ENCODE peak calls at places on chromosome X, in four cellular contexts. One of them, this sample, is unnamed.

GRCh38 chrX:31280580-31280979 is 208.7 kb upstream of the FTHL17 start:
- DNase-seq in CD8-positive, alpha-beta T cell: no peak
- DNase-seq in upper lobe of left lung: no peak
- DNase-seq in GM23248: no peak
- DNase-seq in this sample: no peak

GRCh38 chrX:64187762-64188150 is 17.8 kb downstream of the AMER1 start:
- DNase-seq in CD8-positive, alpha-beta T cell: no peak
- DNase-seq in upper lobe of left lung: no peak
- DNase-seq in GM23248: no peak
- DNase-seq in this sample: no peak

GRCh38 chrX:48521353-48522243 is at the start of gene EBP:
- DNase-seq in CD8-positive, alpha-beta T cell: peak; percentile 85
- DNase-seq in upper lobe of left lung: peak; percentile 96
- DNase-seq in GM23248: peak; percentile 91
- DNase-seq in this sample: peak; percentile 91

GRCh38 chrX:25003066-25003849 is 12.5 kb downstream of the ARX start:
- DNase-seq in CD8-positive, alpha-beta T cell: no peak
- DNase-seq in upper lobe of left lung: peak; percentile 32
- DNase-seq in GM23248: no peak
- DNase-seq in this sample: no peak

GRCh38 chrX:33307954-33308353 is 96.6 kb upstream of the DMD start:
- DNase-seq in CD8-positive, alpha-beta T cell: no peak
- DNase-seq in upper lobe of left lung: no peak
- DNase-seq in GM23248: no peak
- DNase-seq in this sample: no peak

GRCh38 chrX:71282514-71283408 is 674 bp upstream of the NONO start:
- DNase-seq in CD8-positive, alpha-beta T cell: peak; percentile 9
- DNase-seq in upper lobe of left lung: no peak
- DNase-seq in GM23248: peak; percentile 73
- DNase-seq in this sample: peak; percentile 37

GRCh38 chrX:20071511-20072079 is 45.1 kb downstream of the MAP7D2 start:
- DNase-seq in CD8-positive, alpha-beta T cell: no peak
- DNase-seq in upper lobe of left lung: no peak
- DNase-seq in GM23248: no peak
- DNase-seq in this sample: no peak

GRCh38 chrX:10579753-10580060 is 40.7 kb downstream of the MID1 start:
- DNase-seq in CD8-positive, alpha-beta T cell: no peak
- DNase-seq in upper lobe of left lung: no peak
- DNase-seq in GM23248: peak; percentile 52
- DNase-seq in this sample: no peak

GRCh38 chrX:107684956-107685385 is 56.7 kb downstream of the PRPS1 start:
- DNase-seq in CD8-positive, alpha-beta T cell: no peak
- DNase-seq in upper lobe of left lung: no peak
- DNase-seq in GM23248: no peak
- DNase-seq in this sample: no peak

GRCh38 chrX:107731831-107732502 is 43.6 kb downstream of the TSC22D3 start:
- DNase-seq in CD8-positive, alpha-beta T cell: no peak
- DNase-seq in upper lobe of left lung: no peak
- DNase-seq in GM23248: peak; percentile 70
- DNase-seq in this sample: no peak

GRCh38 chrX:35682481-35682880 is 115.7 kb upstream of the MAGEB16 start:
- DNase-seq in CD8-positive, alpha-beta T cell: no peak
- DNase-seq in upper lobe of left lung: no peak
- DNase-seq in GM23248: no peak
- DNase-seq in this sample: no peak

GRCh38 chrX:74179071-74179470 is 124.9 kb upstream of the ZCCHC13 start:
- DNase-seq in CD8-positive, alpha-beta T cell: no peak
- DNase-seq in upper lobe of left lung: no peak
- DNase-seq in GM23248: peak; percentile 39
- DNase-seq in this sample: no peak

GRCh38 chrX:118745570-118745969 is 18.2 kb downstream of the IL13RA1 start:
- DNase-seq in CD8-positive, alpha-beta T cell: no peak
- DNase-seq in upper lobe of left lung: no peak
- DNase-seq in GM23248: peak; percentile 30
- DNase-seq in this sample: no peak
- H3K27ac ChIP-seq in CD8-positive, alpha-beta T cell: no peak overlapping the region
- H3K27ac ChIP-seq in upper lobe of left lung: no peak overlapping the region
- H3K27ac ChIP-seq in GM23248: no peak overlapping the region
- H3K27ac ChIP-seq in this sample: no peak overlapping the region

DNA sequence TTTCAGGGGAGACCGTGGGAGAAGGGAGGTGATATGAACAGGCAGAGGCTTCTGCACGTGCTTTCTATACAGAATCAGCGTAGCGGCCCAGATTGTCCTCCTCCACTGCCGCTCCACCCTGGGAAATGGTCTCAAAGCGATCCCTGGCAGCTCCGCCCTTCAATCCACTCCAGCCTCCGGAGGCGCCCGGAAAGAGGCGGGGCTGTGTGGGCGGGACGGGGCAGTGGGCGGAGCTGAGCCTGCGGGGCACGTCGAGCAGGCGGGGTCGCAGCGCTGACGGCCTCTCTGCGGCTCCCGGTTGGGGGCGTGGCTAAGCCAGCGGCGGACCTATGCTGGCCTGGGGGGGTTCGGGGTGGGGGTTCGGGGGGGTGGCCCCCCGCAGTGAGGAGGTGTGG is 210 bp upstream of the SMIM10L2A start:
- DNase-seq in CD8-positive, alpha-beta T cell: peak; percentile 73
- DNase-seq in upper lobe of left lung: peak; percentile 97
- DNase-seq in GM23248: peak; percentile 41
- DNase-seq in this sample: peak; percentile 82
- H3K27ac ChIP-seq in CD8-positive, alpha-beta T cell: no peak overlapping the region
- H3K27ac ChIP-seq in upper lobe of left lung: no peak overlapping the region
- H3K27ac ChIP-seq in GM23248: no peak overlapping the region
- H3K27ac ChIP-seq in this sample: no peak overlapping the region

GRCh38 chrX:21933077-21933476 is 7.4 kb upstream of the SMS start:
- DNase-seq in CD8-positive, alpha-beta T cell: no peak
- DNase-seq in upper lobe of left lung: no peak
- DNase-seq in GM23248: no peak
- DNase-seq in this sample: no peak
- H3K27ac ChIP-seq in CD8-positive, alpha-beta T cell: no peak overlapping the region
- H3K27ac ChIP-seq in upper lobe of left lung: no peak overlapping the region
- H3K27ac ChIP-seq in GM23248: peak overlapping the region; percentile 95
- H3K27ac ChIP-seq in this sample: no peak overlapping the region

GRCh38 chrX:69137371-69137881 is 27.8 kb downstream of the PJA1 start:
- DNase-seq in CD8-positive, alpha-beta T cell: no peak
- DNase-seq in upper lobe of left lung: no peak
- DNase-seq in GM23248: peak; percentile 64
- DNase-seq in this sample: no peak

GRCh38 chrX:69137911-69138310 is 27.3 kb downstream of the PJA1 start:
- DNase-seq in CD8-positive, alpha-beta T cell: no peak
- DNase-seq in upper lobe of left lung: no peak
- DNase-seq in GM23248: no peak
- DNase-seq in this sample: no peak

GRCh38 chrX:69139516-69139915 is 25.7 kb downstream of the PJA1 start:
- DNase-seq in CD8-positive, alpha-beta T cell: no peak
- DNase-seq in upper lobe of left lung: peak; percentile 27
- DNase-seq in GM23248: no peak
- DNase-seq in this sample: no peak

GRCh38 chrX:69138512-69138911 is 26.7 kb downstream of the PJA1 start:
- DNase-seq in CD8-positive, alpha-beta T cell: no peak
- DNase-seq in upper lobe of left lung: no peak
- DNase-seq in GM23248: peak; percentile 41
- DNase-seq in this sample: no peak

DNA sequence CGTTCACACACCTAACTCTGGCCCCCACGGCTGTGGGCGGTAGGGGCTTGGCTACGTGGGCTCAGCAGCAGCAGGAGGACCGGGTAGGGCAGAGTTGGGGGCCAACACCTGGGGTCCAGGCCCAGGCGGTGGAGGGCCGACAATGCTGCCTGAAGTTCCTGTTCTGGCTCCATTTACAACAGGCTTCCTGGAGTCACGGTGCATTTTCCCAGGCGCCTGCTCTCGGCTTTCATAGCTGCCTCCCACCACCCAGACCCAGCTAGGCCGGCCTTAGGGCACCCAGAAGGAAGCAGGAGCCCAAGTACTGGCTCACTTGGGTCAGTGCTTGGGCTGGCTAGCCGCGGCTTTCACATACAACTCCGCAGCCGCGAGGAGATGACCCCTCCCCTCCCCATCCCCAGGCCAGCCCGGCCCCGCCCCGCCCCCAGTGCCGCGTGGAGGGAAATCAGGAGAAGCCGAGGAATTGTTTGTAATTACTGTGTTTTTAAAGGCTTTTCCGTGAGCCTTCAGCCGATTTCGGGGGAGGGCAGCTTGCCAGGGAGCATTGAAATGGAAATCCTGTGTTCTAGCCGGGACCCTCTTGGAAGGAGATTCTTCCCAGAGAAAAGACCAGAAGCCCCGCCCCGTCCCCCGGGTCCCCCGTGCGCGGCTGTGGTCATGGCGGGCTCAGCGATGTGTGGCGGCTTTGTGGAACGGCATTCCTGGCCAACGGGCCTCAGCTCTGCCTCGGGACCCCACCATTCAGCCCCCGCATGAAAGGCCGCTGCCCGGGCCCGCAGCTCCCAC is 28.5 kb downstream of the PJA1 start:
- DNase-seq in CD8-positive, alpha-beta T cell: no peak
- DNase-seq in upper lobe of left lung: peak; percentile 80
- DNase-seq in GM23248: no peak
- DNase-seq in this sample: no peak
- H3K27ac ChIP-seq in CD8-positive, alpha-beta T cell: no peak overlapping the region
- H3K27ac ChIP-seq in upper lobe of left lung: peak overlapping the region; percentile 66
- H3K27ac ChIP-seq in GM23248: peak overlapping the region; percentile 57
- H3K27ac ChIP-seq in this sample: no peak overlapping the region

DNA sequence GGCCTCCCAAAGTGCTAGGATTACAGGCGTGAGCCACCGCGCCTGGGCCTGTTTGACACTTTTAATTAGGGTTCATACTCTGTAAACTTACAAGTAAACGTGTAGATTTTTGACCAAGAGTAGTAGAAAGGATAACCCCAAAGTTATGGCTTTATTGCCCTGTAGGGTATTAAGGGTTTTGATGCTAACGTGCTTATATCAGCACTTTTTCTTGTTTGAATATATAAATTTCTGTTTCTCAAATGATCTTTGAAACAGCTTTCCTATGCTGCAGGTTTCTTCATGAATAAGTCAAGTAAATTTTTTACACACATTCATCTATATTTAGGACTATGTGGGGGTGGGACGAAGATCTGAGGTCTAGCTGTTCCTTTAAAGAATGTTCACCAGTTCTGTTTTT is 29.3 kb upstream of the REPS2 start:
- DNase-seq in CD8-positive, alpha-beta T cell: no peak
- DNase-seq in upper lobe of left lung: no peak
- DNase-seq in GM23248: no peak
- DNase-seq in this sample: no peak
- H3K27ac ChIP-seq in CD8-positive, alpha-beta T cell: no peak overlapping the region
- H3K27ac ChIP-seq in upper lobe of left lung: no peak overlapping the region
- H3K27ac ChIP-seq in GM23248: no peak overlapping the region
- H3K27ac ChIP-seq in this sample: no peak overlapping the region